ENCODE peak calls at places on chromosomes 5 and 9, in four cellular contexts. J, L, D and B are unnamed samples.
A peak's percentile ranks its signal among the peaks of the same experiment; 100 is the strongest.

GRCh38 chr9:93110400-93110855 is 14.4 kb downstream of the CARD19 start:
- DNase-seq in J (no peak), L (no peak), D (no peak), B (no peak)

GRCh38 chr9:114387678-114388431 is at the start of gene AKNA:
- DNase-seq in J (peak; percentile 79), L (peak; percentile 78), D (peak; percentile 68), B (no peak)

GRCh38 chr5:757346-757930 is 27.1 kb downstream of the ZDHHC11B start:
- DNase-seq in J (no peak), L (peak; percentile 23), D (no peak), B (peak; percentile 6)

GRCh38 chr9:79969383-79969782 is 397.6 kb downstream of the TLE4 start:
- DNase-seq in J (no peak), L (peak; percentile 71), D (no peak), B (no peak)

GRCh38 chr5:140228364-140228837 is 53.4 kb downstream of the CYSTM1 start:
- DNase-seq in J (no peak), L (peak; percentile 75), D (no peak), B (no peak)

GRCh38 chr5:93246093-93246855 is 334.7 kb downstream of the NR2F1-AS1 start:
- DNase-seq in J (peak; percentile 47), L (no peak), D (no peak), B (no peak)

GRCh38 chr9:100724932-100725331 is 147.1 kb downstream of the CAVIN4 start:
- DNase-seq in J (no peak), L (no peak), D (no peak), B (no peak)

GRCh38 chr9:16671591-16672137 is 198.8 kb downstream of the BNC2 start:
- DNase-seq in J (peak; percentile 83), L (no peak), D (no peak), B (peak; percentile 33)

GRCh38 chr9:104788251-104788650 is 24.3 kb downstream of the NIPSNAP3B start:
- DNase-seq in J (no peak), L (no peak), D (no peak), B (no peak)

GRCh38 chr5:82720213-82720612 is 357.0 kb downstream of the TMEM167A start:
- DNase-seq in J (no peak), L (no peak), D (no peak), B (no peak)

GRCh38 chr9:21933281-21933680 is 60.9 kb downstream of the CDKN2A start:
- DNase-seq in J (no peak), L (no peak), D (no peak), B (no peak)

GRCh38 chr9:129482521-129483466 is 138.1 kb downstream of the C9orf50 start:
- DNase-seq in J (peak; percentile 84), L (peak; percentile 92), D (peak; percentile 95), B (no peak)

GRCh38 chr9:137492464-137493162 is 33.5 kb upstream of the NSMF start:
- DNase-seq in J (no peak), L (no peak), D (no peak), B (peak; percentile 81)

GRCh38 chr5:139670369-139671095 is 22.4 kb downstream of the CXXC5 start:
- DNase-seq in J (no peak), L (no peak), D (no peak), B (no peak)

GRCh38 chr9:137457406-137458193 is 1.5 kb downstream of the NSMF start:
- DNase-seq in J (no peak), L (peak; percentile 76), D (no peak), B (no peak)

GRCh38 chr5:67286006-67286405 is 89.4 kb upstream of the CD180 start:
- DNase-seq in J (no peak), L (no peak), D (no peak), B (no peak)

DNA sequence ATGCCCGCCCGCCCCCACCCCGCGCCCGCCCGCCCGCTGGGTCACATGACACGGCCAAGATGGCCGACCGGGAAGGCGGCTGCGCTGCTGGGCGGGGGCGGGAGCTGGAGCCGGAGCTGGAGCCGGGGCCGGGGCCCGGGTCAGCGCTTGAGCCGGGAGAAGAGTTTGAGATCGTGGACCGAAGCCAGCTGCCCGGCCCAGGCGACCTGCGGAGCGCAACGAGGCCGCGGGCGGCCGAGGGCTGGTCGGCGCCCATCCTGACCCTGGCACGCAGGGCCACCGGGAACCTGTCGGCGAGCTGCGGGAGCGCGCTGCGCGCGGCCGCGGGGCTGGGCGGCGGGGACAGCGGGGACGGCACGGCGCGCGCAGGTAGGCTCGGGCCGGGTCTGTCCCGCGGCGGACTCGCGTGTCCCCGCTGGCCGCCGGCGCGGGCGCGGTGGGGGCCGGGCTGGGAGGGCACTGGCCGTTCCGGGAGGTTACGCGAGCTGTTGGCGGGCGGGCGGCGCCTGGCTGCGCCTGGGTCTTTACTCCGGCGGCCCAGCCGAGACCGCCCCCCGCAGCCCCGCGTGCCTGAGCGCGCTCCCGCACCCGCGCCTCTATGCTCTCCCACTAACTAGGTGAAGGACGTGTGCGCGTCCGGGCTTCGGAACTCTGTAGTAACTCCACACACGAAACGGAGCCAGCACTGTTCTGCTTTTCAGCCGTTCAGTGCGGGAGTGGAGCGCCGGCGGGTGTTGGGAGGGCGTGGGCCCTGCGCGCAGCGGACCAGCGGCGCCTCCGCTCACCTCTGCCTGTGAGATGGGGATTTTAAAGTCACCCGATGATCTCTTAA is at the start of gene RUFY1:
- DNase-seq in J (peak; percentile 74), L (peak; percentile 88), D (peak; percentile 66), B (peak; percentile 84)
- TF ChIP-seq POLR2A in J (peak; percentile 76), L (no peak), D (peak; percentile 92), B (peak; percentile 77)

GRCh38 chr5:163579729-163580128 is 74.3 kb downstream of the MAT2B start:
- DNase-seq in J (no peak), L (no peak), D (no peak), B (no peak)

GRCh38 chr5:163569284-163569683 is 63.9 kb downstream of the MAT2B start:
- DNase-seq in J (peak; percentile 73), L (no peak), D (no peak), B (no peak)

GRCh38 chr5:163578652-163579051 is 73.2 kb downstream of the MAT2B start:
- DNase-seq in J (no peak), L (no peak), D (no peak), B (no peak)

GRCh38 chr5:163571755-163572154 is 66.3 kb downstream of the MAT2B start:
- DNase-seq in J (peak; percentile 97), L (no peak), D (no peak), B (peak; percentile 28)

DNA sequence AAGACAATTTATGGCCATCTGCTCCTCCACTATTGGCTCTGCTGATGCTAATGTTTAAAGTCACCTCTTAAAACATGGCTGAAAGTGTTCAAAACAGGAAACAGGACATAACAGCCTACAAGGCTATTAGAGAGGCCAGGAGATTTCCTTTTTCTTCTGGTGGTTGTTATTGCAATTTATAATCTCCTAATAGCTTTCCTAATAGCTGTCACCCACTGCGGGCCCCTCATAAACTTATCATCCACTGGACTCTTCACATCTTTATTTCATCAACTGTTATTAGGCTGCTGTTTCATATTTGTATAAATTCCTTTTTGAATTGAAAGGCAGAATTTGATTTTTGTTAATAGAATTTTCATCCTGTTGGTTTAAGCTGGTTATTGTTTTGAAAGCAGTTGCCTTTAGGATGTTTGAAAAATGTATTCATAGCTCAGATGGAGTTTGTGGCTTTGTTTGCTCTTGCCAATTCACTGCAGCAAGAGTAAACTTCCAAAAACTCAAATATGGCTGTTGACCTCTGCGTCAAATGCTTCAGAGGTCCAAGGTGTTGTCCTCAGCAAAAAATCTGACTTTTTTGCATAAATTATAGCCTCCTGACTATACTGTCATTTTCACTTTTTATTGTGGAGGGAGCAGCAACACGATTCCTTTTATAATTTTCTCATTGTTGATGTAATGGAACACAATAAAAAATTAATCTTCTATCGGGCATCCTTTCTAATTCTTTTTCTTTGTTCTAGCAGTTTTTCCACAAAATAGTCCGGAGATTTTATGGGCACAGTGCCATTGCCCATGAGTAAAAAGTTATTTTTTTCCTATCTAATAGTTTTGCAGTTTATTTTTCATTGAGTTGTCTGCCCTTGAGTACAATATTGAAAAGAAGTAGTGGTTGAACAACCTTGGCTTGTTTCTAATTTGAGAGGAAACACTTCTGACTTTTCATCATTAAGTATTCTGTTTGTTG is 69.3 kb downstream of the MAT2B start:
- DNase-seq in J (no peak), L (no peak), D (no peak), B (no peak)
- TF ChIP-seq POLR2A in J (no peak), L (no peak), D (no peak), B (no peak)

GRCh38 chr9:99221623-99222415 is at the start of the genes ALG2 and SEC61B:
- DNase-seq in J (peak; percentile 96), L (peak; percentile 94), D (peak; percentile 93), B (peak; percentile 98)
- TF ChIP-seq POLR2A in J (peak; percentile 96), L (no peak), D (peak; percentile 88), B (peak; percentile 98)

GRCh38 chr9:83920942-83921707 is at the start of gene KIF27:
- DNase-seq in J (peak; percentile 96), L (peak; percentile 99), D (peak; percentile 98), B (peak; percentile 99)
- TF ChIP-seq POLR2A in J (peak; percentile 83), L (no peak), D (peak; percentile 88), B (peak; percentile 80)

DNA sequence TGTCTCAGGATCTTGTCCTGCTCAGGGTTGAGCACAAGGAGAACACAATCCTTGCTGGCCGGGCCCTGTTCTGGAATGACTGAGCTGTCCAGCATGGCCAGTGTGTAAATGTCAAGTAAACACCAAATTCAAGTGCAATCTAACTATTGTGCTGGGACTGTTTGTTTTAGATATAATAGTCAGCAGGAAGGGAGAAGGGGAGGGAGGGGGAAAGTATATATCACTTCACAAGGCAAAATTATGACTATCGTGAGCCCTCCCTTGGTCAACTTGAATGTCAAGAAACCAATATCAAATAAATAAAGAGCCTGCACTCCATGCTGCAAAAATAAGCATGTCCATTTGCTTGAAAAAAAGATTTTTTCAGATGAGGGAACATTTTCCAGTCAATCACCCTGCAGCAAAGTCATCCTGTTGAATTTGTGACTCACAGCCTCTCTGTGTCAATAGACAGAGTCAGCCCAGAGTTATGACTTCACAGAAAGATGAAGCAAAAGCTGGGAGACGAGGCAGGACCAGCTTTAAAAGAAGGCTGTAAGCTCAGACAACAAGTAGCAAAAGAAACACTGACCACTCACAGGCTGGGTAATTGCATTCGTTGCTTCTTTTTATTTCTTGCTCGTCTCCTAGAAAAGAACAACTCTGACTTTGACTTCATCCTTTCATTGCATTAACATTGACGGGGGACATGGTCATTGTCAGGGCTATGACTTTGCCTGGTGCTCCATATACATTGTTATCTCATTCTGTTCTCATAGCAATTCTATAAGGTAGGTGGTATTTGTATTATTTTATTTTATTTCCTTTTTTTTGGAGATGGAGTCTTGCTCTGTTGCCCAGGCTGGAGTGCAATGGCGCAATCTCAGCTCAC is 15.3 kb upstream of the KLF4 start:
- DNase-seq in J (peak; percentile 93), L (peak; percentile 79), D (no peak), B (peak; percentile 88)
- TF ChIP-seq POLR2A in J (no peak), L (no peak), D (no peak), B (no peak)

DNA sequence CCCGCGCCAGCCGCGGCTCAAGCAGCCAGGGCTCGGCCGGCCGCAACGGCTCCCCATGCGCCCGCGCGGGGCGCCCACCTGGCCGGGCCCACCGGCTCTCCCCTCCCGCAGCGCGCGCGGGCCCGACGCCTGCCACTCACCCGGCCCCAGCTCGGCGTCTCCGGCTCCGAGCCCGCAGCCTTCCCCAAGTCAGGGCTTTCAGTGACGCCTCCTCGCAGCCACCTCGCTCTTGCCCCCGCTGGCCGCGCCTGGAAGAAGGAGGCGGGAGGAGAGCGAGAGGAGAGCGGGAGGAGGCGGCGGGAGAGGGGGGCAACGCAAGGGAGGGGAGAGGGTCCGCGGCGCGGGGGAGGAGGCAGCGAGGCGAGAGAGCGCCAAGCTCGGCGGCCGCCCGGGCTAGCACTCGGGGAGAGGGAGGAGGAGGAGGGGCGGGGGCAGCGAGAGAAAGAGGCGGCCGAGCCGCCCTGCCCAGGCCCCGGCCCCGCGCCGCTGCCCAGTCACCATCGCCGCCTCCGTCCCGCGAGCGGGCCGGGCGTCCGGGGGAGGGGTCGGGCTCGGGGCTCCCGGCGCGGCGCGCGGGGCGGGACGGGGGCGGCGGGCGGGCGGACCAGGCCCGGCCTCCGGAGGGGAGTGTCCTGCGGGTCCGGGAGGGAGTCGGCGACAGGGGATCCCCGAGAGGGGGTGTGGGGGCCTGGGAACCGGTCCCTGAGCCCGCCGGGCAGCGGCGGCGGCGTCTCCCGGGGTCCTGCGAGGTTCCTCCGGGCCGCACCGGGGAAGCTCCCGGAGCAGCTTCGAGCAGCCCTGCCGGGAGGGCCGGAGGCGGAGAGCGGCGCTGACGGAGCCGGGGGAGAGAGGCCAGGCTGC is at the start of gene LHFPL2:
- DNase-seq in J (peak; percentile 68), L (peak; percentile 77), D (peak; percentile 70), B (no peak)
- TF ChIP-seq POLR2A in J (peak; percentile 63), L (no peak), D (peak; percentile 43), B (peak; percentile 46)